ENCODE peak calls at places on chromosomes 6 and 20, in ten cellular contexts. Z, V, U, F, P, E, D, A, K and N are unnamed samples. For H3K4me1 and H3K9me3, the result is how much of the 10 kb centered on the place peaks cover.

GRCh38 chr6:11179088-11179977 is 53.1 kb downstream of the NEDD9 start:
- DNase-seq in Z (no peak), V (no peak), U (no peak), F (no peak), P (no peak), E (no peak), D (no peak), A (no peak), K (no peak), N (no peak)

GRCh38 chr20:16898433-16898832 is 150.3 kb downstream of the OTOR start:
- DNase-seq in Z (peak), V (no peak), U (peak), F (no peak), P (no peak), E (no peak), D (peak), A (no peak), K (no peak), N (no peak)

GRCh38 chr6:7249391-7249790 is 63.6 kb downstream of the SSR1 start:
- DNase-seq in Z (no peak), V (no peak), U (peak), F (no peak), P (no peak), E (no peak), D (peak), A (no peak), K (no peak), N (no peak)

GRCh38 chr6:113340371-113340770 is 516.8 kb upstream of the MARCKS start:
- DNase-seq in Z (no peak), V (no peak), U (no peak), F (no peak), P (no peak), E (no peak), D (no peak), A (no peak), K (no peak), N (no peak)

GRCh38 chr6:149385998-149386646 is 13.9 kb upstream of the SUMO4 start:
- DNase-seq in Z (no peak), V (no peak), U (no peak), F (no peak), P (no peak), E (no peak), D (no peak), A (no peak), K (no peak), N (no peak)

GRCh38 chr6:9121551-9121950 is 686.2 kb upstream of the SLC35B3 start:
- DNase-seq in Z (no peak), V (no peak), U (peak), F (no peak), P (no peak), E (no peak), D (peak), A (no peak), K (peak), N (no peak)

GRCh38 chr6:43926644-43927524 is 156.9 kb downstream of the VEGFA start:
- DNase-seq in Z (peak), V (no peak), U (peak), F (peak), P (no peak), E (no peak), D (peak), A (peak), K (peak), N (peak)

GRCh38 chr6:107956586-107957164 is 1.3 kb downstream of the SEC63 start:
- DNase-seq in Z (no peak), V (no peak), U (peak), F (no peak), P (no peak), E (no peak), D (peak), A (no peak), K (no peak), N (peak)

GRCh38 chr6:4931530-4932505 is 72.0 kb downstream of the RPP40 start:
- DNase-seq in Z (peak), V (no peak), U (no peak), F (no peak), P (no peak), E (no peak), D (no peak), A (no peak), K (peak), N (peak)

GRCh38 chr20:34522969-34523871 is 7.0 kb downstream of the DYNLRB1 start:
- DNase-seq in Z (peak), V (peak), U (peak), F (no peak), P (no peak), E (no peak), D (peak), A (peak), K (no peak), N (peak)

GRCh38 chr20:44993343-44993742 is 27.0 kb downstream of the STK4 start:
- DNase-seq in Z (peak), V (no peak), U (peak), F (no peak), P (no peak), E (no peak), D (peak), A (no peak), K (no peak), N (no peak)

GRCh38 chr20:9119776-9120175 is 50.9 kb downstream of the PLCB4 start:
- DNase-seq in Z (peak), V (peak), U (peak), F (peak), P (no peak), E (peak), D (no peak), A (peak), K (no peak), N (peak)

GRCh38 chr20:9262653-9263194 is 193.8 kb downstream of the PLCB4 start:
- DNase-seq in Z (no peak), V (no peak), U (peak), F (no peak), P (no peak), E (no peak), D (peak), A (no peak), K (no peak), N (no peak)

GRCh38 chr20:36491901-36492617 is 49.3 kb upstream of the MYL9 start:
- DNase-seq in Z (no peak), V (no peak), U (peak), F (no peak), P (no peak), E (no peak), D (no peak), A (no peak), K (peak), N (peak)

GRCh38 chr6:90406142-90406794 is 109.6 kb upstream of the BACH2 start:
- DNase-seq in Z (peak), V (no peak), U (peak), F (no peak), P (no peak), E (no peak), D (peak), A (no peak), K (peak), N (no peak)

GRCh38 chr6:137261393-137262154 is 42.4 kb upstream of the IFNGR1 start:
- DNase-seq in Z (peak), V (no peak), U (peak), F (no peak), P (no peak), E (no peak), D (peak), A (no peak), K (no peak), N (no peak)

GRCh38 chr20:24676353-24676977 is 207.0 kb downstream of the SYNDIG1 start:
- DNase-seq in Z (no peak), V (no peak), U (no peak), F (no peak), P (no peak), E (no peak), D (no peak), A (no peak), K (no peak), N (no peak)

GRCh38 chr20:1185781-1186334 is 1.1 kb upstream of the TMEM74B start:
- DNase-seq in Z (peak), V (peak), U (peak), F (peak), P (no peak), E (peak), D (peak), A (peak), K (no peak), N (peak)

GRCh38 chr6:137867685-137868509 is 838 bp downstream of the TNFAIP3 start:
- DNase-seq in Z (peak), V (peak), U (no peak), F (peak), P (peak), E (peak), D (peak), A (peak), K (no peak), N (peak)

GRCh38 chr20:47272893-47273590 is 83.5 kb downstream of the ZMYND8 start:
- DNase-seq in Z (peak), V (no peak), U (peak), F (no peak), P (no peak), E (no peak), D (peak), A (no peak), K (peak), N (peak)

GRCh38 chr20:60952861-60953260 is 299.2 kb upstream of the CDH4 start:
- DNase-seq in Z (no peak), V (no peak), U (no peak), F (no peak), P (no peak), E (no peak), D (no peak), A (no peak), K (no peak), N (no peak)

GRCh38 chr20:60948230-60948629 is 303.8 kb upstream of the CDH4 start:
- DNase-seq in Z (no peak), V (no peak), U (no peak), F (no peak), P (no peak), E (no peak), D (no peak), A (no peak), K (no peak), N (no peak)

GRCh38 chr20:60955687-60956086 is 296.4 kb upstream of the CDH4 start:
- DNase-seq in Z (no peak), V (no peak), U (no peak), F (no peak), P (no peak), E (no peak), D (no peak), A (no peak), K (no peak), N (no peak)

GRCh38 chr20:60953311-60953710 is 298.8 kb upstream of the CDH4 start:
- DNase-seq in Z (no peak), V (no peak), U (no peak), F (no peak), P (no peak), E (no peak), D (no peak), A (no peak), K (no peak), N (no peak)

DNA sequence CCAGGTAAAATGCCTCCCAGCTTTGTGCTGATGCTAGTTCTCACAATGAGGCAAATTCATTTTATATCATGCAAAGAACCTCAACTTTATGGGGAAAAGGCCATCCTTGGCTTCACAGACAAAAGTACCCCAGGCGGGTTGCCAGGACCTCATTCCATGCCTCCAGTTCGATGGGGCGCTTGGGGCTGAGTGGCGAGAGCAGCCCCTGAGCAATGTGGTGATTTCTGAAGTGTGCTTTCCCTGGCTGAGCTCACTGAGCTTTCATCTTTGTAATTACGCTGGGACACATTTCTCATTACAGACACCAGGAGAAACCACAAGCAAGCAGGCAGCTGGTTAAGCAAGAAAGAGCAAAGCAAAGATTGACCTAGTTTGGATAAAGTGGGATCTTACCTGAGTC is 301.5 kb upstream of the CDH4 start:
- DNase-seq in Z (no peak), V (no peak), U (no peak), F (no peak), P (no peak), E (no peak), D (no peak), A (no peak), K (no peak), N (no peak)
- H3K4me1 ChIP-seq in Z (under half), V (under half), U (under half), F (under half), P (under half), E (under half), D (under half), A (under half), K (under half), N (under half)

DNA sequence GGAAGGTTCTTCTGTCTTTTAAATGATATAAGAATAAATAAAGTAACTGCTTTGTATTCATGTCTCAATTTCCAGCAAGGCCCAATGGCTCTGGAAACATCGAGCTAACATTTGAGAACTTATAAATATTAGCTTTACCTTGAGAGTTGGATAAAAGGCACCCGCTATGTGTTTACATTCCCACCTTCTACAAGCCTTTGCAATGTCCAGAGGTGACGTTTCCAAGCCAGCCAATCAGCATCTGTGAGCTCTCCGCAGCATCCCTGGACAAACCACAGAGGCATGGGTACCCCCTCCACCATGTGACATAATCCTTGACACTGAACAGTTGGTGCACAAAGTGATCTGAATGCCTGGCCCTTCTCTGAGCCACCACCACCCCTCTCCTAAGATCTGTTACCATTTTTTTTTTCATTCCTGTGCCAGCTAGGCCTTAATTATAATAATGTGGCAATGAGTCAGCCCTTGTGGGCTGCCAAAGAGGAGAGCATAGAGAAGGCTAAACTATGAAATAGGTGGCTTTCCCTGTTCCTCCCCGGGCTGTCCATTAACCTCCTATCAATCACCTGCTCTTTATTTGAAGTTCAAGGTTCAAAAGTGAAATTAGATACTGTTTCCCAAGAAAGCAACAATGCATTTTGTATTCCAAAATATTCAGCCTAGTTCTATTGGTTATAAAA is 4.1 kb downstream of the CBLN4 start:
- DNase-seq in Z (no peak), V (no peak), U (no peak), F (no peak), P (no peak), E (no peak), D (no peak), A (no peak), K (no peak), N (peak)
- H3K9me3 ChIP-seq in Z (under half), V (under half), U (under half), F (under half), P (under half), E (under half), D (under half), A (under half), K (under half), N (under half)

DNA sequence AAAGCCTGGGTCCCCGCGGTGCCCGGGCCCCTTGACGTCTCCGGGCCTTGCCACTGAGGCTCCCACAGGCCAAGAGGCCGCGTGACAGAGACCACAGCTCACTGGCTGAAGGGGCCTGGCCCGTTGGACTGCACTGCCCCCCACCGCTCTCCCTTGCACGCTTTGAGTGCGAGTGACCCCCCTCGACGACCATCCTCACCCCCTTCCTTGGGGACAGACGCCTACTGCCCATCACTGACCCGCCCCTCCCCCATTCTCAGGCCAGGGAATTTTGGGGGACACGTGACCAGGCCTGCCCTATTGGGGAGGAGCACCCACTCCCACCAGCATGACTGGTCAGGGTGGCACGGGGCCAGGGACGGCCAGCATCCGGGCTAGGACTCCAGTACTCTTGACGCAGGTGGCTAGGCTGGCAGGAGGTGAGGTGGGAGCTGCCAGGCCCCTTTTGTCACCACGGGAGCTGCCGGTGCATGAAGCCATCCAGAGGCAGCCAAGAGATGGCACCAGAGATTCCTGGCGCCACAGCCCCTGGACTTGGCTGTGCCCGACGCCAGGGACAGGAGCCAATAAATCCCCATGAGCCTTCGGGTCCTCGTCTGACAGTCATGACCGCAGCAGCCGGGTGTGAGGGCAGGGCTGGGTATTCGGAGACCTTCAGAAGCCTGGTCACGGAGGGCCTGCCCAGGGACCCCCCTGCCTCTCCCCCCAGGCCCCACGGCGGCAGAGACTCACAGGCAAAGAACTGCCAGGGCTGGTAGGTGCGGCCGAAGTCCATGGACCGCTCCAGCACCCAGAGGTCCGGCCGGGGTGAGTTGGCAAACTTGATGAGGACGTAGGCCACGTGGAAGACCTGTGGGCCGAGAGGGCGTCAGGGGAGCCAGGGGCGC is 14.5 kb downstream of the LAMA5 start:
- DNase-seq in Z (peak), V (peak), U (peak), F (peak), P (no peak), E (peak), D (no peak), A (peak), K (no peak), N (peak)
- H3K4me1 ChIP-seq in Z (half or more), V (half or more), U (under half), F (under half), P (under half), E (half or more), D (under half), A (half or more), K (half or more), N (under half)

GRCh38 chr6:169931223-169931760 is 179.9 kb downstream of the ERMARD start:
- DNase-seq in Z (no peak), V (no peak), U (no peak), F (no peak), P (no peak), E (no peak), D (no peak), A (no peak), K (no peak), N (no peak)
- H3K9me3 ChIP-seq in Z (under half), V (under half), U (under half), F (under half), P (under half), E (under half), D (half or more), A (under half), K (under half), N (under half)

GRCh38 chr20:63423751-63424150 is 48.7 kb downstream of the KCNQ2 start:
- DNase-seq in Z (no peak), V (no peak), U (no peak), F (no peak), P (no peak), E (no peak), D (no peak), A (no peak), K (no peak), N (no peak)

GRCh38 chr20:63421094-63421692 is 51.3 kb downstream of the KCNQ2 start:
- DNase-seq in Z (no peak), V (no peak), U (no peak), F (no peak), P (no peak), E (no peak), D (no peak), A (no peak), K (no peak), N (no peak)

GRCh38 chr20:63420359-63421093 is 51.9 kb downstream of the KCNQ2 start:
- DNase-seq in Z (no peak), V (no peak), U (no peak), F (no peak), P (no peak), E (no peak), D (no peak), A (no peak), K (no peak), N (no peak)

GRCh38 chr20:63422653-63423052 is 49.8 kb downstream of the KCNQ2 start:
- DNase-seq in Z (no peak), V (no peak), U (no peak), F (no peak), P (no peak), E (no peak), D (no peak), A (no peak), K (no peak), N (no peak)

GRCh38 chr20:63421913-63422312 is 50.5 kb downstream of the KCNQ2 start:
- DNase-seq in Z (no peak), V (no peak), U (no peak), F (no peak), P (no peak), E (no peak), D (no peak), A (no peak), K (no peak), N (no peak)
- H3K4me1 ChIP-seq in Z (under half), V (under half), U (under half), F (under half), P (under half), E (under half), D (under half), A (under half), K (under half), N (under half)

GRCh38 chr6:23179994-23180393 is 610.6 kb downstream of the HDGFL1 start:
- DNase-seq in Z (no peak), V (no peak), U (no peak), F (no peak), P (no peak), E (no peak), D (no peak), A (no peak), K (no peak), N (no peak)

GRCh38 chr6:23183846-23184245 is 614.5 kb downstream of the HDGFL1 start:
- DNase-seq in Z (no peak), V (no peak), U (no peak), F (no peak), P (no peak), E (no peak), D (no peak), A (no peak), K (no peak), N (no peak)

GRCh38 chr6:23180504-23181293 is 611.3 kb downstream of the HDGFL1 start:
- DNase-seq in Z (no peak), V (no peak), U (peak), F (peak), P (no peak), E (peak), D (peak), A (peak), K (no peak), N (no peak)

GRCh38 chr6:23176883-23177282 is 607.5 kb downstream of the HDGFL1 start:
- DNase-seq in Z (no peak), V (no peak), U (no peak), F (peak), P (no peak), E (peak), D (no peak), A (no peak), K (no peak), N (no peak)

GRCh38 chr6:23181301-23182110 is 612.1 kb downstream of the HDGFL1 start:
- DNase-seq in Z (no peak), V (no peak), U (no peak), F (no peak), P (no peak), E (no peak), D (no peak), A (no peak), K (no peak), N (no peak)
- H3K9me3 ChIP-seq in Z (under half), V (under half), U (under half), F (under half), P (under half), E (under half), D (under half), A (under half), K (under half), N (under half)

DNA sequence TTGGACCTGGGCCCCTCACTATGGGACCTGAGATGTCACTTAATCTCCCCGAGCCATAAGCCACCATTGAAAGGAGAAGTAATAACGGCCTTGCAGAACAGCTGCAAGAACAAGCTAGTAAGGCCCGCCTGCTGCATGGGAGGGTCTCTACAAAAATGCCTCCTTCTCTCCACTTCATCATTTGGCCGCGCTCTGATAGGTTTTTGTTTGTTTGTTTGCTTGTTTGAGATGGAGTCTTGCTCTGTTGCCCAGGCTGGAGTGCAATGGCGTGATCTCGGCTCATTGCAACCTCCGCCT is 69.0 kb downstream of the RAB44 start:
- DNase-seq in Z (no peak), V (no peak), U (no peak), F (no peak), P (no peak), E (no peak), D (no peak), A (no peak), K (no peak), N (no peak)
- H3K4me1 ChIP-seq in Z (under half), V (under half), U (under half), F (under half), P (under half), E (under half), D (under half), A (half or more), K (under half), N (under half)